ENCODE peak calls at places on chromosomes 13 and 19, in four cellular contexts. One of them, this sample, is unnamed.

GRCh38 chr13:19644947-19645439 is 11.5 kb downstream of the MPHOSPH8 start:
- DNase-seq in HepG2: no peak
- DNase-seq in K562: no peak
- DNase-seq in GM12878: no peak
- DNase-seq in this sample: no peak

GRCh38 chr19:19444694-19445155 is 39.2 kb downstream of the GATAD2A start:
- DNase-seq in GM12878: no peak
- DNase-seq in K562: peak; percentile 79
- DNase-seq in HepG2: no peak
- DNase-seq in this sample: no peak

GRCh38 chr13:46489586-46490023 is 63.4 kb upstream of the LRCH1 start:
- DNase-seq in GM12878: no peak
- DNase-seq in HepG2: no peak
- DNase-seq in K562: no peak
- DNase-seq in this sample: no peak

GRCh38 chr19:46621191-46622117 is 3.4 kb downstream of the PTGIR start:
- DNase-seq in GM12878: no peak
- DNase-seq in HepG2: no peak
- DNase-seq in K562: no peak
- DNase-seq in this sample: peak; percentile 62

GRCh38 chr19:6278051-6278450 is 1.7 kb downstream of the MLLT1 start:
- DNase-seq in HepG2: no peak
- DNase-seq in GM12878: no peak
- DNase-seq in K562: peak; percentile 2
- DNase-seq in this sample: no peak

GRCh38 chr19:19372656-19373416 is 32.6 kb upstream of the GATAD2A start:
- DNase-seq in GM12878: no peak
- DNase-seq in K562: peak; percentile 75
- DNase-seq in HepG2: peak; percentile 90
- DNase-seq in this sample: peak; percentile 65

GRCh38 chr19:9799162-9799561 is 19.7 kb downstream of the FBXL12 start:
- DNase-seq in GM12878: no peak
- DNase-seq in HepG2: no peak
- DNase-seq in K562: no peak
- DNase-seq in this sample: no peak

GRCh38 chr19:18651738-18652137 is 14.9 kb downstream of the KLHL26 start:
- DNase-seq in HepG2: no peak
- DNase-seq in K562: no peak
- DNase-seq in GM12878: no peak
- DNase-seq in this sample: no peak

GRCh38 chr19:41887711-41888382 is 4.9 kb downstream of the ARHGEF1 start:
- DNase-seq in HepG2: peak; percentile 95
- DNase-seq in K562: no peak
- DNase-seq in GM12878: no peak
- DNase-seq in this sample: peak; percentile 92

GRCh38 chr19:2121416-2122051 is 24.8 kb downstream of the IZUMO4 start:
- DNase-seq in HepG2: no peak
- DNase-seq in GM12878: no peak
- DNase-seq in K562: no peak
- DNase-seq in this sample: no peak

GRCh38 chr19:16801599-16801998 is 27.6 kb upstream of the SIN3B start:
- DNase-seq in HepG2: no peak
- DNase-seq in GM12878: no peak
- DNase-seq in K562: no peak
- DNase-seq in this sample: no peak

GRCh38 chr13:97851269-97851668 is 102.2 kb upstream of the IPO5 start:
- DNase-seq in K562: no peak
- DNase-seq in HepG2: no peak
- DNase-seq in GM12878: no peak
- DNase-seq in this sample: no peak

GRCh38 chr13:33612641-33613638 is 205.0 kb upstream of the RFC3 start:
- DNase-seq in HepG2: peak; percentile 16
- DNase-seq in K562: no peak
- DNase-seq in GM12878: no peak
- DNase-seq in this sample: no peak

GRCh38 chr19:5340637-5341447 is at the start of gene PTPRS:
- DNase-seq in GM12878: no peak
- DNase-seq in K562: peak; percentile 97
- DNase-seq in HepG2: peak; percentile 61
- DNase-seq in this sample: peak; percentile 92

GRCh38 chr19:33399081-33399744 is 25.7 kb downstream of the CEBPG start:
- DNase-seq in K562: no peak
- DNase-seq in GM12878: no peak
- DNase-seq in HepG2: no peak
- DNase-seq in this sample: no peak

GRCh38 chr19:2260341-2260751 is 4.1 kb upstream of the JSRP1 start:
- DNase-seq in K562: no peak
- DNase-seq in GM12878: no peak
- DNase-seq in HepG2: no peak
- DNase-seq in this sample: no peak

GRCh38 chr19:14434543-14435319 is 1.6 kb downstream of the PKN1 start:
- DNase-seq in HepG2: peak; percentile 72
- DNase-seq in K562: peak; percentile 68
- DNase-seq in GM12878: no peak
- DNase-seq in this sample: no peak

GRCh38 chr13:33045829-33046592 is 29.8 kb downstream of the KL start:
- DNase-seq in GM12878: no peak
- DNase-seq in K562: no peak
- DNase-seq in HepG2: no peak
- DNase-seq in this sample: no peak

DNA sequence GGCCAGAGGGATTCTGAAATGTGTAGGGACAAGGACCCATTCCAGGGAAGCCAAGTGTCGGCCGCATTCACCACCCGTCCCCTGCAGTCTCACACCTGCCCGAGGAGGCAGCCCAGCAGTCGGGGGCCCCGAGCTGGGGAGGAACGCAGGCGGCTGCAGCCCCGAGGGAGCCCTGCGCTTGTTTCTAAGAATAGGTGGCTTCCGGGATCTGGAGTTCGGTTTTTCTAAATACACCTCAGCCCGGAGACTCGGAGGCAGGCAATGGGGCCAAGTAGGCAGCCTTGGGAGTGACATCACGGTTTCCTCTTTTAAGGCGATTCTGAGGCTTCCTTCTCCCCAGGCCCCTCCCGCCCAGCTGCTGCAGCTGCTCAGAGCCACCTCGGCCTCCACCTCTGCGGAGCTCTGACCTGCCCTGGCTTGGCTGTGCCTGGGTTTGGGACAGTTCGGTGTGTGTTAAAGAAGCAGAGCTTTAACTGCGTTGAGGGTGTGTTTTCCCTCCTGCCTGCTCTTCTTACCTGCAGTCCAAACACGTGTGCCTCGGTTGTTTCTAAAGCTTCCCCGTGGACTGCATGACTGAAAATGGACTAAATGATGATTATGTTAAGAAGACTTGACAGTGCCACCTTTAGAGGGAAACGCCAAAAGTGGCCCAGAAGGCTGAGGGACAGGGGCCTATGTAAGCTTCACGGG is 80.5 kb downstream of the COL4A2 start:
- DNase-seq in K562: no peak
- DNase-seq in GM12878: no peak
- DNase-seq in HepG2: no peak
- DNase-seq in this sample: peak; percentile 62
- TF ChIP-seq JUNB in K562: no peak
- TF ChIP-seq JUNB in GM12878: no peak
- TF ChIP-seq JUNB in HepG2: no peak
- TF ChIP-seq JUNB in this sample: no peak

GRCh38 chr13:110434629-110435028 is 126.9 kb downstream of the RAB20 start:
- DNase-seq in K562: no peak
- DNase-seq in HepG2: no peak
- DNase-seq in GM12878: no peak
- DNase-seq in this sample: no peak

GRCh38 chr13:110431425-110431824 is 124.3 kb downstream of the COL4A2 start:
- DNase-seq in HepG2: no peak
- DNase-seq in K562: no peak
- DNase-seq in GM12878: no peak
- DNase-seq in this sample: no peak

GRCh38 chr13:110432522-110432921 is 125.4 kb downstream of the COL4A2 start:
- DNase-seq in HepG2: no peak
- DNase-seq in GM12878: no peak
- DNase-seq in K562: no peak
- DNase-seq in this sample: no peak

GRCh38 chr13:110431851-110432294 is 124.8 kb downstream of the COL4A2 start:
- DNase-seq in K562: no peak
- DNase-seq in GM12878: no peak
- DNase-seq in HepG2: no peak
- DNase-seq in this sample: no peak

DNA sequence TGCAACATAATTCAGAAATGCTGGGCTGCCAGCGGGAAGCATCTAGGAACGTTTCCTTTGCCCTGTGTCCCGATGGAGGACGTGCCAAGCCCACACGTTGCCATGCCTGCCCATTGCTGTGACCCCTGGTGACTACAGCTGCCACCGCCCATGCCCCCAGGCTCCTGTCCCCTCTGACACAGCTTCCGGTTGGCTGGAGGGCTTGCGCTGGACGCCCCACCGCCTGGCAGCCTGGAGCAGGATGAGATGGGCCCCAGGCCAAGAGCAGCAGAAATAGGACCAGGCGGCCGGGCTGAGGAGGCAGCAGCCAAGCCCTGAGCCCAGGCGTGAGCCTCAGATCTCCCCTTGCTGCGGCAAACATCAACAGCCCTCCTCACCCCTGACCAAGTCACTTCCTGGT is 125.9 kb downstream of the COL4A2 start:
- DNase-seq in GM12878: no peak
- DNase-seq in HepG2: no peak
- DNase-seq in K562: no peak
- DNase-seq in this sample: no peak
- TF ChIP-seq POLR2AphosphoS5 in GM12878: no peak
- TF ChIP-seq POLR2AphosphoS5 in HepG2: no peak
- TF ChIP-seq POLR2AphosphoS5 in K562: no peak
- TF ChIP-seq POLR2AphosphoS5 in this sample: no peak

GRCh38 chr13:37316935-37317334 is 211.5 kb upstream of the CSNK1A1L start:
- DNase-seq in GM12878: no peak
- DNase-seq in K562: no peak
- DNase-seq in HepG2: no peak
- DNase-seq in this sample: no peak

GRCh38 chr13:37319041-37319443 is 213.6 kb upstream of the CSNK1A1L start:
- DNase-seq in K562: no peak
- DNase-seq in GM12878: no peak
- DNase-seq in HepG2: no peak
- DNase-seq in this sample: no peak

DNA sequence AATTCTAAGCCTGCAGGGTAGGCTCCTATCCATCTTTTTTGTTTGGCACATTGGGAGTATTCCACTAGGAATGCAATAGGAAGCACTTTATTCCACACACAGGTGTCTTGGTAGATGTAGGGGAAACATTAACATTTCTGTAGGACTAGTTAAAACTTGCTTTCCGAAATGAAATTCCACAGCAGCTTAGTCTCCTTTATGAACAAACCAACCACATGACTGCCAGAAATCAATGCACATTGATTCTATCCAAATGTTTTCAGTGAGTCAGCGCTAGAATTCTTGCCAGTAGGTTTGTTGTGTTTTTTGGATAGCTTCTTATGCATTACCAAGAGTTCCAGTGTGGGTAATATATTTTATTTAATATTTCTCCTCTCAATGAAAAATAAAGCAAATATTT is 207.9 kb upstream of the CSNK1A1L start:
- DNase-seq in HepG2: no peak
- DNase-seq in GM12878: no peak
- DNase-seq in K562: no peak
- DNase-seq in this sample: no peak
- TF ChIP-seq JUNB in HepG2: no peak
- TF ChIP-seq JUNB in GM12878: no peak
- TF ChIP-seq JUNB in K562: no peak
- TF ChIP-seq JUNB in this sample: no peak

GRCh38 chr19:35766571-35767104 is 8.7 kb downstream of the PROSER3 start:
- DNase-seq in GM12878: no peak
- DNase-seq in K562: no peak
- DNase-seq in HepG2: no peak
- DNase-seq in this sample: no peak
- TF ChIP-seq POLR2AphosphoS5 in GM12878: no peak
- TF ChIP-seq POLR2AphosphoS5 in K562: no peak
- TF ChIP-seq POLR2AphosphoS5 in HepG2: no peak
- TF ChIP-seq POLR2AphosphoS5 in this sample: no peak

This sample was measured in GM23338.